ENCODE peak calls at places on chromosome 9, in six cellular contexts. One of them, this sample, is unnamed.

GRCh38 chr9:16316406-16316805 is 554.1 kb downstream of the BNC2 start:
- DNase-seq in neuronal stem cell: no peak
- DNase-seq in IMR-90: no peak
- DNase-seq in H9: peak; percentile 23
- DNase-seq in mesenchymal stem cell: no peak
- DNase-seq in H1: no peak
- DNase-seq in this sample: no peak

GRCh38 chr9:98142182-98142924 is 23.3 kb upstream of the TRIM14 start:
- DNase-seq in neuronal stem cell: no peak
- DNase-seq in IMR-90: no peak
- DNase-seq in H9: no peak
- DNase-seq in mesenchymal stem cell: no peak
- DNase-seq in H1: no peak
- DNase-seq in this sample: peak; percentile 7

GRCh38 chr9:16555802-16556201 is 314.7 kb downstream of the BNC2 start:
- DNase-seq in neuronal stem cell: no peak
- DNase-seq in IMR-90: no peak
- DNase-seq in H9: no peak
- DNase-seq in mesenchymal stem cell: no peak
- DNase-seq in H1: no peak
- DNase-seq in this sample: no peak

GRCh38 chr9:112249277-112249676 is 74.2 kb upstream of the SUSD1 start:
- DNase-seq in neuronal stem cell: no peak
- DNase-seq in IMR-90: peak; percentile 39
- DNase-seq in H9: no peak
- DNase-seq in mesenchymal stem cell: peak; percentile 55
- DNase-seq in H1: no peak
- DNase-seq in this sample: no peak

GRCh38 chr9:135533093-135533492 is 11.9 kb downstream of the LCN1 start:
- DNase-seq in neuronal stem cell: no peak
- DNase-seq in IMR-90: no peak
- DNase-seq in H9: no peak
- DNase-seq in mesenchymal stem cell: no peak
- DNase-seq in H1: no peak
- DNase-seq in this sample: no peak

GRCh38 chr9:69949396-69949795 is 94.3 kb upstream of the MAMDC2 start:
- DNase-seq in neuronal stem cell: no peak
- DNase-seq in IMR-90: peak; percentile 47
- DNase-seq in H9: no peak
- DNase-seq in mesenchymal stem cell: peak; percentile 31
- DNase-seq in H1: no peak
- DNase-seq in this sample: no peak

GRCh38 chr9:4106081-4106491 is 193.8 kb downstream of the GLIS3 start:
- DNase-seq in neuronal stem cell: no peak
- DNase-seq in IMR-90: no peak
- DNase-seq in H9: no peak
- DNase-seq in mesenchymal stem cell: no peak
- DNase-seq in H1: no peak
- DNase-seq in this sample: no peak

GRCh38 chr9:136206602-136207333 is 1.8 kb upstream of the LHX3 start:
- DNase-seq in neuronal stem cell: no peak
- DNase-seq in IMR-90: no peak
- DNase-seq in H9: no peak
- DNase-seq in mesenchymal stem cell: no peak
- DNase-seq in H1: no peak
- DNase-seq in this sample: no peak

GRCh38 chr9:33393581-33393980 is 8.8 kb downstream of the AQP7 start:
- DNase-seq in neuronal stem cell: no peak
- DNase-seq in IMR-90: no peak
- DNase-seq in H9: no peak
- DNase-seq in mesenchymal stem cell: no peak
- DNase-seq in H1: no peak
- DNase-seq in this sample: no peak

GRCh38 chr9:133656211-133657119 is 20.3 kb downstream of the DBH start:
- DNase-seq in neuronal stem cell: no peak
- DNase-seq in IMR-90: no peak
- DNase-seq in H9: no peak
- DNase-seq in mesenchymal stem cell: no peak
- DNase-seq in H1: no peak
- DNase-seq in this sample: no peak

GRCh38 chr9:124098141-124098905 is 86.8 kb downstream of the LHX2 start:
- DNase-seq in neuronal stem cell: no peak
- DNase-seq in IMR-90: no peak
- DNase-seq in H9: no peak
- DNase-seq in mesenchymal stem cell: no peak
- DNase-seq in H1: no peak
- DNase-seq in this sample: no peak

GRCh38 chr9:19074836-19075235 is 25.6 kb downstream of the RRAGA start:
- DNase-seq in neuronal stem cell: no peak
- DNase-seq in IMR-90: peak; percentile 22
- DNase-seq in H9: no peak
- DNase-seq in mesenchymal stem cell: no peak
- DNase-seq in H1: no peak
- DNase-seq in this sample: no peak

GRCh38 chr9:19074229-19074628 is 25.0 kb downstream of the RRAGA start:
- DNase-seq in neuronal stem cell: no peak
- DNase-seq in IMR-90: no peak
- DNase-seq in H9: no peak
- DNase-seq in mesenchymal stem cell: no peak
- DNase-seq in H1: no peak
- DNase-seq in this sample: no peak
- H2BK15ac ChIP-seq in neuronal stem cell: no peak overlapping the region
- H2BK15ac ChIP-seq in IMR-90: no peak overlapping the region
- H2BK15ac ChIP-seq in H9: no peak overlapping the region
- H2BK15ac ChIP-seq in mesenchymal stem cell: no peak overlapping the region
- H2BK15ac ChIP-seq in H1: no peak overlapping the region
- H2BK15ac ChIP-seq in this sample: no peak overlapping the region

GRCh38 chr9:117725426-117725887 is 21.3 kb downstream of the TLR4 start:
- DNase-seq in neuronal stem cell: no peak
- DNase-seq in IMR-90: no peak
- DNase-seq in H9: no peak
- DNase-seq in mesenchymal stem cell: peak; percentile 75
- DNase-seq in H1: no peak
- DNase-seq in this sample: no peak

GRCh38 chr9:117732494-117732893 is 28.3 kb downstream of the TLR4 start:
- DNase-seq in neuronal stem cell: no peak
- DNase-seq in IMR-90: no peak
- DNase-seq in H9: no peak
- DNase-seq in mesenchymal stem cell: no peak
- DNase-seq in H1: no peak
- DNase-seq in this sample: no peak

GRCh38 chr9:117734082-117734481 is 29.9 kb downstream of the TLR4 start:
- DNase-seq in neuronal stem cell: no peak
- DNase-seq in IMR-90: no peak
- DNase-seq in H9: no peak
- DNase-seq in mesenchymal stem cell: no peak
- DNase-seq in H1: no peak
- DNase-seq in this sample: no peak

GRCh38 chr9:117733465-117733864 is 29.3 kb downstream of the TLR4 start:
- DNase-seq in neuronal stem cell: no peak
- DNase-seq in IMR-90: no peak
- DNase-seq in H9: no peak
- DNase-seq in mesenchymal stem cell: no peak
- DNase-seq in H1: no peak
- DNase-seq in this sample: no peak

GRCh38 chr9:117729375-117729774 is 25.2 kb downstream of the TLR4 start:
- DNase-seq in neuronal stem cell: no peak
- DNase-seq in IMR-90: no peak
- DNase-seq in H9: no peak
- DNase-seq in mesenchymal stem cell: no peak
- DNase-seq in H1: no peak
- DNase-seq in this sample: no peak
- H3K23ac ChIP-seq in neuronal stem cell: no peak overlapping the region
- H3K23ac ChIP-seq in IMR-90: no peak overlapping the region
- H3K23ac ChIP-seq in H9: no peak overlapping the region
- H3K23ac ChIP-seq in mesenchymal stem cell: no peak overlapping the region
- H3K23ac ChIP-seq in H1: no peak overlapping the region
- H3K23ac ChIP-seq in this sample: no peak overlapping the region

GRCh38 chr9:37010976-37011375 is 23.1 kb downstream of the PAX5 start:
- DNase-seq in neuronal stem cell: no peak
- DNase-seq in IMR-90: no peak
- DNase-seq in H9: no peak
- DNase-seq in mesenchymal stem cell: no peak
- DNase-seq in H1: no peak
- DNase-seq in this sample: no peak

GRCh38 chr9:37005517-37006140 is 28.4 kb downstream of the PAX5 start:
- DNase-seq in neuronal stem cell: no peak
- DNase-seq in IMR-90: no peak
- DNase-seq in H9: no peak
- DNase-seq in mesenchymal stem cell: no peak
- DNase-seq in H1: no peak
- DNase-seq in this sample: no peak

GRCh38 chr9:37007295-37007694 is 26.8 kb downstream of the PAX5 start:
- DNase-seq in neuronal stem cell: no peak
- DNase-seq in IMR-90: no peak
- DNase-seq in H9: no peak
- DNase-seq in mesenchymal stem cell: no peak
- DNase-seq in H1: no peak
- DNase-seq in this sample: no peak

GRCh38 chr9:37010180-37010579 is 23.9 kb downstream of the PAX5 start:
- DNase-seq in neuronal stem cell: no peak
- DNase-seq in IMR-90: no peak
- DNase-seq in H9: no peak
- DNase-seq in mesenchymal stem cell: no peak
- DNase-seq in H1: no peak
- DNase-seq in this sample: no peak

DNA sequence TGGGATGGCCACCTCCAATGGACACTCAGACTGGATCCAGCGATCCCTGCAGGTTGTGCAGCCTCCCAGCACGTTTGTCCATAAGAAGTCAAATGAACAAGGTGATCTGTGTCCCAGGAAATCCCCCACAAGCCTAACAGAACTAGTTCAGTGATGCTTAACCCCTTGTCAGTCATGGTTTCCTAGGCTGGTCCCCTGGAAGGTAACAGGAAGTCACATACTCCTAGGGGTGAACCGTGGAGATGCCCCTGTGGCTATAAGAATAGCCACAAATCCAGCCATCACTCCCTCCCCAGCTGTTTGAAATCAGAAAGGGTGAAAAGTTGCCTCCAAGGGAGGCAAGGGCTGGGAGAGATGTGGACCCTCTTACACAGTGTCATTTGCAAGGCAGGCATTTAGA is 22.5 kb downstream of the PAX5 start:
- DNase-seq in neuronal stem cell: no peak
- DNase-seq in IMR-90: no peak
- DNase-seq in H9: no peak
- DNase-seq in mesenchymal stem cell: no peak
- DNase-seq in H1: no peak
- DNase-seq in this sample: no peak
- H2BK15ac ChIP-seq in neuronal stem cell: no peak overlapping the region
- H2BK15ac ChIP-seq in IMR-90: no peak overlapping the region
- H2BK15ac ChIP-seq in H9: no peak overlapping the region
- H2BK15ac ChIP-seq in mesenchymal stem cell: no peak overlapping the region
- H2BK15ac ChIP-seq in H1: no peak overlapping the region
- H2BK15ac ChIP-seq in this sample: no peak overlapping the region

DNA sequence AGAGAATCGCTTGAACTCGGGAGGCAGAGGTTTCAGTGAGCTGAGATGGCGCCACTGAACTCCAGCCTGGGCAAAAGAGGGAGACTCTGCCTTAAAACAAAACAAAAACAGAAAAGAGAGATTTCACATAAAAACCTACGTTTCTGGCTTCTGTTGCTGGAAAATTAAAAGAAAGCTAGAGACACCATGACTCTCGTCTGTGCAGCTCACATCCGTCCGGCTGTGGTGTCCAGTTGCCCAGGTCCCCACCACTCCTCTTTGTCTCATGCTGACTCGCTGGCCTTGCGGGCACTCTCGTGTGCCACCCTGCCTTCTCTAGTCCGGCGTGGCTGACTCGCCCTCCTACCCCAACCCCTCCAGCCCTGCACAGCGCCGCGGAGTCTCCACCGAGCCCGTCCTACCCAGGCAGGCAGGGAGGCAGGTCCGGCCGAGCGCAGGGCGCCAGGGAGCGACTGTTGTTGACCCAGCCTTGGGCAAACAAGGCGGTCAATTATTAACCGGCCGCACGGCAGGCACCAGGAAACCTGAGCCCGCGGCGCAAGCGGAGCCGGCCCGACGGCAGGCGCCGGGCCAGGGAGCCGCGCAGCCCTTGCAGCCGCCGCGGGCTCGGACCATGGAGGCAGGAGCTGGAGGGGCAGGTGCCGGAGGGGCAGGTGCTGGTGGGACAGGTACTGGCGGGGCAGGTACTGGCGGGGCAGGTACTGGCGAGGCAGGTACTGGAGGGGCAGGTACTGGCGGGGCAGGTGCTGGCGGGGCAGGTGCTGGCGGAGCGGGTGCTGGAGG is at the start of gene PRRT1B:
- DNase-seq in neuronal stem cell: no peak
- DNase-seq in IMR-90: no peak
- DNase-seq in H9: no peak
- DNase-seq in mesenchymal stem cell: no peak
- DNase-seq in H1: no peak
- DNase-seq in this sample: peak; percentile 52
- H3K23ac ChIP-seq in neuronal stem cell: peak within 1 kb of the TSS; percentile 91
- H3K23ac ChIP-seq in IMR-90: no peak within 1 kb of the TSS
- H3K23ac ChIP-seq in H9: no peak within 1 kb of the TSS
- H3K23ac ChIP-seq in mesenchymal stem cell: no peak within 1 kb of the TSS
- H3K23ac ChIP-seq in H1: no peak within 1 kb of the TSS
- H3K23ac ChIP-seq in this sample: no peak within 1 kb of the TSS

GRCh38 chr9:110183208-110184145 is 24.5 kb downstream of the C9orf152 start:
- DNase-seq in neuronal stem cell: peak; percentile 61
- DNase-seq in IMR-90: peak; percentile 77
- DNase-seq in H9: peak; percentile 70
- DNase-seq in mesenchymal stem cell: peak; percentile 74
- DNase-seq in H1: peak; percentile 17
- DNase-seq in this sample: peak; percentile 81

GRCh38 chr9:110178281-110178680 is 29.7 kb downstream of the C9orf152 start:
- DNase-seq in neuronal stem cell: no peak
- DNase-seq in IMR-90: no peak
- DNase-seq in H9: no peak
- DNase-seq in mesenchymal stem cell: no peak
- DNase-seq in H1: no peak
- DNase-seq in this sample: no peak

GRCh38 chr9:110180386-110180712 is 27.6 kb downstream of the C9orf152 start:
- DNase-seq in neuronal stem cell: no peak
- DNase-seq in IMR-90: no peak
- DNase-seq in H9: no peak
- DNase-seq in mesenchymal stem cell: peak; percentile 69
- DNase-seq in H1: no peak
- DNase-seq in this sample: no peak

GRCh38 chr9:110179734-110180133 is 28.2 kb downstream of the C9orf152 start:
- DNase-seq in neuronal stem cell: no peak
- DNase-seq in IMR-90: peak; percentile 86
- DNase-seq in H9: no peak
- DNase-seq in mesenchymal stem cell: peak; percentile 84
- DNase-seq in H1: no peak
- DNase-seq in this sample: no peak

GRCh38 chr9:110180713-110181434 is 27.1 kb downstream of the C9orf152 start:
- DNase-seq in neuronal stem cell: no peak
- DNase-seq in IMR-90: peak; percentile 80
- DNase-seq in H9: no peak
- DNase-seq in mesenchymal stem cell: peak; percentile 67
- DNase-seq in H1: no peak
- DNase-seq in this sample: no peak
- H2BK15ac ChIP-seq in neuronal stem cell: no peak overlapping the region
- H2BK15ac ChIP-seq in IMR-90: peak overlapping the region; percentile 35
- H2BK15ac ChIP-seq in H9: no peak overlapping the region
- H2BK15ac ChIP-seq in mesenchymal stem cell: peak overlapping the region; percentile 75
- H2BK15ac ChIP-seq in H1: no peak overlapping the region
- H2BK15ac ChIP-seq in this sample: no peak overlapping the region

This sample was measured in mesendoderm.